ENCODE peak calls at places on chromosomes 2 and 18, in five cellular contexts. U, Q, P, C and R are unnamed samples.

GRCh38 chr2:103788875-103789715 is 1027.3 kb downstream of the TMEM182 start:
- DNase-seq in C (peak; percentile 7), Q (no peak), P (peak; percentile 57), U (peak; percentile 88), R (peak; percentile 10)

GRCh38 chr2:133607679-133608078 is 39.4 kb upstream of the NCKAP5 start:
- DNase-seq in P (no peak), Q (no peak), U (no peak), C (peak; percentile 6), R (no peak)

GRCh38 chr2:32456808-32457207 is 100.0 kb downstream of the BIRC6 start:
- DNase-seq in C (no peak), U (no peak), Q (no peak), P (no peak), R (no peak)

GRCh38 chr18:9701604-9702324 is 6.3 kb upstream of the RAB31 start:
- DNase-seq in C (no peak), U (no peak), Q (no peak), P (no peak), R (peak; percentile 38)

GRCh38 chr18:68219867-68220266 is 495.0 kb downstream of the TMX3 start:
- DNase-seq in U (no peak), C (peak; percentile 28), Q (no peak), P (no peak), R (no peak)

GRCh38 chr2:182668671-182669070 is 47.4 kb upstream of the DNAJC10 start:
- DNase-seq in U (no peak), Q (no peak), C (no peak), P (peak; percentile 30), R (no peak)

GRCh38 chr2:98647636-98648035 is 39.2 kb downstream of the UNC50 start:
- DNase-seq in C (no peak), Q (no peak), P (no peak), U (no peak), R (peak; percentile 92)

GRCh38 chr18:23936371-23936958 is 78.1 kb upstream of the TTC39C start:
- DNase-seq in U (no peak), C (no peak), Q (no peak), P (no peak), R (no peak)

GRCh38 chr2:3042601-3043585 is 334.7 kb downstream of the EIPR1 start:
- DNase-seq in Q (no peak), C (no peak), U (no peak), P (no peak), R (no peak)

GRCh38 chr2:172285010-172285621 is 142.3 kb upstream of the ITGA6 start:
- DNase-seq in C (peak; percentile 75), Q (no peak), U (peak; percentile 68), P (peak; percentile 55), R (peak; percentile 4)

DNA sequence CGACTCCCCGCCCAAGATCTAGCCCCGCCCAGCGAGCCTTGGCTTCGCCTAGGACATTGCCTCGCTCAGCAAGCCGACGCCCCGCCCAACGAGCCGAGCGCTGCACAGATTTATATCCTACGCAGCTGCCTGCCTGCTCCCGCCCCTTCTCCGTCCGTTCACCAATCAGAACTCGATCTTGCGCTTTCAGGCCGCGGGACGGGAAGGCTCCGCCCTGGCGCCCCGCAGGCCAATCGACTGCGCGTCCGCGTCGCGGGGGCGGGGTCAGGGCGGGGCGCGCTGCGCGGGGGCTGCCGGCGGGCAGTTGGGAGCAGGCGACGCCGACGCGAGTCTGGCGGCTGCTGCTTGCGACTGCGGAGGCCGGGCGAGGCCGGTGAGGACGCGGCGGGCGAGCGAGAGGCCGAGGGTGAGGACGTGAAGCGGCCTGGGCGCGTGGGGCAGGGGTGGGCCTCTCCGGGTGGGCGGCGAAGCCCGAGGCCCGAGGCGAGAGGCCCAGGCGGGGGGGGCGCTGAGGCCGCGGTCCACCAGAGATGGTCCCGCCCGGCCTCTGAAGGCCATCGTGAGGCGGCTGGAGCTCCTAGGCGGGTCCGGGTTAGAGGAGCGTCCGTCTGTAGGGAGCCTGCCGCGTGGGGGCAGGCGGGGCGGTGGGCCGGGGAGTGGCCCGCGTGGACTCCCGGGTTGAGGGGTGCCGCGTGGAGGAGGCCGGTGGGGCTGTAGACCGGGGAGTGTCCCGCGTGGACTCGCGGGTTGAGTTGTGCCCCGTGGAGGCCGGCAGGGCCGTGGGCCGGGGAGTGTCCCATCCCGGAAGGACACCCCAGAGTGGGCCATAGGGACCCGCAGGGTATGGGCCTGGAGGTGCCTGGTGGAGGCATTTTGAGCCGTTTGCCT is at the start of gene FARP2:
- DNase-seq in P (peak; percentile 98), U (peak; percentile 99), C (peak; percentile 99), Q (peak; percentile 96), R (peak; percentile 99)
- H3K14ac ChIP-seq in P (no peak within 1 kb of the TSS), U (peak within 1 kb of the TSS; percentile 77), C (no peak within 1 kb of the TSS), Q (no peak within 1 kb of the TSS), R (peak within 1 kb of the TSS; percentile 95)

GRCh38 chr2:70385966-70386595 is 84.2 kb upstream of the FAM136A start:
- DNase-seq in C (no peak), Q (peak; percentile 76), P (peak; percentile 71), U (no peak), R (no peak)
- H2BK12ac ChIP-seq in C (no peak overlapping the region), Q (no peak overlapping the region), P (no peak overlapping the region), U (no peak overlapping the region), R (no peak overlapping the region)

DNA sequence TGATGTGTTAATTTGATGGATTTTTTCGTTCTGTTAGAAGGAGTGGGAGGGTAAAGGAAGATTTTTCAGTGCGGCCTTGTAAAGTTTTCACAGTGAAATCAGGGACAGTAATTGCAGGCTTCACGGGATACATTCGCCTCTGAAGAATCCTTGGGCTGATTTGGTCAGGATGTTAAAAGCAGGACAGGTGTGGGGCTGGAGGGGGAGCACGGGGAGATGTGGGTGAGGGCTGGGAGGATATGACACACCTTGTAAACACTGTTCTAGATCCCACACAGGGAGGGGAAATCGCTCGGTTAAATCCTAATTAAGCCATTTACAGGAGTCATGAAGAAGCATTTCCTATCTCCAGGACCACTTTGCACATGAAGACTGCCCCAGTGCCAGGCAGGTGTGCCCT is 349.1 kb downstream of the ZNF516 start:
- DNase-seq in C (no peak), Q (no peak), U (no peak), P (no peak), R (no peak)
- H2BK120ac ChIP-seq in C (no peak overlapping the region), Q (no peak overlapping the region), U (no peak overlapping the region), P (no peak overlapping the region), R (no peak overlapping the region)

DNA sequence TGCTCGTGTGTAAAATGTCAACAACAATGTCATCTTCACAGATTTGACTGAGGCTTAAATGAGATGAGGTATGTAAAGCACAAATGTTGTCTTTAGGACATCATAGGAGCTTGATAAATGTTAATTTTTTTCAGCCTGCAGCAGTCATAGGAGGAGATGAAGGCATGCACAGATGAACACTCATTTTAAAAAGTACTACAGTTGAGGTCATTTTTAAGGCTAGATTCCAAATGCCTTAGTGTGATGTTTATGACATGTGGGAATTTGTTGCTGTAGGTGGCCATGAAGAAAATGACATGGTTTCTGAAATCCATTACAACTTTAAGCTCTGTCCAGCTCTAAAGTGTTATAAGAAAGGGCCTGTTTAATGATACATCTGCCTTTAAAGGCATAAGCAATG is 187.4 kb upstream of the NRP2 start:
- DNase-seq in U (no peak), C (no peak), Q (no peak), P (no peak), R (no peak)
- H3K14ac ChIP-seq in U (no peak overlapping the region), C (no peak overlapping the region), Q (no peak overlapping the region), P (no peak overlapping the region), R (no peak overlapping the region)